ENCODE peak calls at places on chromosomes 1 and 21, in five cellular contexts. I, M, G, H and T are unnamed samples.

GRCh38 chr1:101316276-101316675 is 79.5 kb downstream of the S1PR1 start:
- DNase-seq in I (peak; percentile 42), M (no peak), G (no peak), H (no peak), T (no peak)

GRCh38 chr1:31011719-31012118 is 53.8 kb downstream of the PUM1 start:
- DNase-seq in I (no peak), M (no peak), G (no peak), H (no peak), T (no peak)

GRCh38 chr21:38247738-38248509 is 8.9 kb upstream of the KCNJ15 start:
- DNase-seq in I (no peak), M (no peak), G (no peak), H (no peak), T (no peak)

GRCh38 chr1:63794927-63795326 is 21.1 kb downstream of the ROR1 start:
- DNase-seq in I (no peak), M (peak; percentile 28), G (peak; percentile 70), H (no peak), T (no peak)

GRCh38 chr1:157156058-157156541 is 17.9 kb upstream of the ETV3 start:
- DNase-seq in I (peak; percentile 78), M (peak; percentile 54), G (peak; percentile 91), H (peak; percentile 35), T (peak; percentile 70)

GRCh38 chr21:32929633-32930038 is 96.1 kb upstream of the OLIG2 start:
- DNase-seq in I (no peak), M (no peak), G (no peak), H (no peak), T (no peak)

GRCh38 chr1:24318238-24318987 is 744 bp upstream of the GRHL3 start:
- DNase-seq in I (no peak), M (peak; percentile 36), G (no peak), H (no peak), T (peak; percentile 83)

GRCh38 chr1:82538876-82539275 is 738.1 kb downstream of the ADGRL2 start:
- DNase-seq in I (no peak), M (peak; percentile 11), G (no peak), H (no peak), T (peak; percentile 47)

GRCh38 chr1:19029191-19030085 is 73.0 kb upstream of the IFFO2 start:
- DNase-seq in I (no peak), M (no peak), G (no peak), H (peak; percentile 94), T (peak; percentile 17)

GRCh38 chr1:243470492-243470891 is 214.7 kb downstream of the SDCCAG8 start:
- DNase-seq in I (no peak), M (no peak), G (no peak), H (no peak), T (no peak)

GRCh38 chr1:243471026-243471685 is 215.3 kb downstream of the SDCCAG8 start:
- DNase-seq in I (no peak), M (no peak), G (no peak), H (no peak), T (no peak)

GRCh38 chr1:243473281-243474210 is 217.7 kb downstream of the SDCCAG8 start:
- DNase-seq in I (no peak), M (peak; percentile 47), G (peak; percentile 10), H (no peak), T (peak; percentile 55)

GRCh38 chr1:243474384-243474851 is 218.6 kb downstream of the SDCCAG8 start:
- DNase-seq in I (no peak), M (no peak), G (peak; percentile 66), H (no peak), T (no peak)

GRCh38 chr1:243471754-243472725 is 216.2 kb downstream of the SDCCAG8 start:
- DNase-seq in I (no peak), M (peak; percentile 56), G (peak; percentile 12), H (no peak), T (no peak)
- H2BK120ac ChIP-seq in I (no peak overlapping the region), M (no peak overlapping the region), G (no peak overlapping the region), H (no peak overlapping the region), T (no peak overlapping the region)

DNA sequence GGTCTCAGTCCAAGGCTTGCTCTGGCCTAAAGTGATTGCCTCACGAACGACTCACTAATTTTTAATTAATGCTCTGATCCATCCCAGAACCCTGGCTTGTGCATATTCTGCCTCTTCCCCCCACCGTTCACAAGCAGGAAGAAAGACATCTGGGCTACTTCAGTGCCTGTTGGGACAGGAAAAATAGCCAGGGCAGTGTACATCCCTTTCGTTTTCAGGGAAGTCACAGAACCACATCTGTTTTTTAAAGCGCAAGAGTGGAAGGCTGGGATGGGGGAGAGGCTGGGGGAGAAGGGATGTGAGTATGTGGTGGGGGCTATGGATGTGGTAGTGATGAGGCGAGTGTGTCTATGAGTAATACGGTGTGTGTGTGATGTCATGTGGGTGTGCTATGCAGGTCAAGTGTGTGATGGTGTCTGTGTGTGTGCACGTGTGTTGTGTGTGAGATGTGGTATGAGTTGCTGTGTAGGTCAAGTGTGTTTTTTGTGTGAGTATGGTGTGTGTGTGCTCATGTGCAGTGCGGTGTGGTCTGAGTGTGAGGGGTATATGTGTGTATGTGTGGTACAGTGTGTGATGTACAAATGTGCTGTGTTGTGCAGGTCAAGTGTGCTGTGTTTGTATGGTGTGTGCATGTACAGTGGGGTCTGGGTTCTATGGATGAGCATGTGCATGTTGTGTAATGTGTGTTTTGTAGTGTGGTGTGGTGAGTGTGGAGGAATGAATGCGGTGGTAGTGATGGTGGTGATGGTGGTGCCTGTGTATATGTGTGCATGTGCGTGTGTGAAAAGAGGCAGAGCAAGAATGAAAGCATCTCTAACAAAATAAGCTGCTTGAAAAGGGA is 64.9 kb upstream of the SYT6 start:
- DNase-seq in I (no peak), M (no peak), G (no peak), H (no peak), T (peak; percentile 4)
- H4K91ac ChIP-seq in I (peak overlapping the region; percentile 49), M (no peak overlapping the region), G (no peak overlapping the region), H (no peak overlapping the region), T (no peak overlapping the region)

DNA sequence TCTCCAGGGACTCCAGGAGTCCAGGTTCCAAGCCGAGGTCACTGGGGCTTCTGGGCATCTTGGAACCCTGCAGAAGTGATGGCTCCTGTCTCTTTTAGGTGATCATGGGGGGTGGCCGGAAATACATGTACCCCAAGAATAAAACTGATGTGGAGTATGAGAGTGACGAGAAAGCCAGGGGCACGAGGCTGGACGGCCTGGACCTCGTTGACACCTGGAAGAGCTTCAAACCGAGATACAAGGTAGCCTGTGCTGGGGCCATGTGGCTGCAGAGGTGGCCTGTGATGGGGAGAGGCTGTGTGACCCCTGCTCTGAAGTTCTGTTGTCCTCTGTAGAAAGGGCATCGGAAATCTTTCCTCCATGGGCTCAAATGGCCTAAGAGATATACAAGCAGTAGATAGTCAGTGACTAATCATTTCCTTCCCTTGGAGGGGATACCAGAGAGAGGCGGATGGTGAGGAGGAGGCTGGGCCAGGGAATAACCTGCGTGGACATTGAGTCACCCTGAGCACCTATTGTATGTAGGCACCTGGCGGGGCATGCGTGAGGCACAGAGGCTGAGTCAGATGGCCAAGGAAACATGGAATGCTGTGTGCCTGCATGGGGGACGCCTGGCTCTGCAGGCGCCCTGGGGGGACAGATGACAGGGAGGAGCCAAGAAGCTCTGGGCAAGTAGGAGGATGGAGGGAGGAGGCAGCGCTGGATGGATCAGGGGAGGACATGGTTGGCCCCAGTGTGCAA is 59.0 kb downstream of the ALPL start:
- DNase-seq in I (no peak), M (peak; percentile 44), G (no peak), H (peak; percentile 93), T (peak; percentile 64)
- H2BK120ac ChIP-seq in I (peak overlapping the region; percentile 11), M (peak overlapping the region; percentile 73), G (no peak overlapping the region), H (no peak overlapping the region), T (no peak overlapping the region)

DNA sequence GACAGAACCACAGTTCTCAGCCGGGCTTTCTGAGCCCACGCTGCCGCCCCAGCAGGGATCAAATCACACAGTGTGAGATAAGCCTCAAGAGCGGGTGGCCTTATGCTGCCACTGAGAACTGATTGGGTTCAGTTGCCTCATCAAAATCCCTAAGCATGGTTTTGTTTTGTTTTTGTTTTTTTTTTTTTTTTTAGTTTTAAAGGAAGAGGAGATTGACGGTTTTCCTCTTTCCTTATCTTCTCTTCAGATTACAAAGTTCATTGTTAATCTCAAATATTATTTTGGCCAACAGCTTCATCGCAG is 633 bp downstream of the COA6 start:
- DNase-seq in I (peak; percentile 5), M (no peak), G (no peak), H (no peak), T (no peak)
- H4K91ac ChIP-seq in I (no peak overlapping the region), M (peak overlapping the region; percentile 74), G (no peak overlapping the region), H (peak overlapping the region; percentile 97), T (no peak overlapping the region)

GRCh38 chr1:232196042-232196441 is 433.9 kb downstream of the SIPA1L2 start:
- DNase-seq in I (no peak), M (peak; percentile 6), G (no peak), H (no peak), T (peak; percentile 79)

GRCh38 chr1:232192781-232193450 is 437.0 kb downstream of the SIPA1L2 start:
- DNase-seq in I (no peak), M (peak; percentile 17), G (no peak), H (no peak), T (peak; percentile 39)

GRCh38 chr1:232191560-232191959 is 438.4 kb downstream of the SIPA1L2 start:
- DNase-seq in I (no peak), M (no peak), G (no peak), H (no peak), T (no peak)

DNA sequence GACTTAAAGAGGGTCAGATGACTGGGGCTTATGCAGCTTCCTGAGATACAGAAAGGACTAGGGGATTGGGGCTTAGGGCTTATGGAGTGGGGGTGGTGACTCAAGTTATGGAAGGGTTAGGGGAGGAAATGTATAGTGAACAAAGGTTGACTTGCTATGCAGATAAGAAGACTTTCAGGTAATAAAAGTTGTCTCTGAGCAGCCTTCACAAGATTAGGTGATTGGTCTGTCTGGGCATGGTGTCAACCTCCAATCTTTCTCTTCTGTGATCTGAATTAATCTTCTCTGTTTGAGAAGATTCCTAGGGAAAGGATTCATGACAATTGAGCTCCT is 436.5 kb downstream of the SIPA1L2 start:
- DNase-seq in I (no peak), M (no peak), G (no peak), H (no peak), T (no peak)
- H2BK120ac ChIP-seq in I (no peak overlapping the region), M (no peak overlapping the region), G (no peak overlapping the region), H (no peak overlapping the region), T (no peak overlapping the region)

DNA sequence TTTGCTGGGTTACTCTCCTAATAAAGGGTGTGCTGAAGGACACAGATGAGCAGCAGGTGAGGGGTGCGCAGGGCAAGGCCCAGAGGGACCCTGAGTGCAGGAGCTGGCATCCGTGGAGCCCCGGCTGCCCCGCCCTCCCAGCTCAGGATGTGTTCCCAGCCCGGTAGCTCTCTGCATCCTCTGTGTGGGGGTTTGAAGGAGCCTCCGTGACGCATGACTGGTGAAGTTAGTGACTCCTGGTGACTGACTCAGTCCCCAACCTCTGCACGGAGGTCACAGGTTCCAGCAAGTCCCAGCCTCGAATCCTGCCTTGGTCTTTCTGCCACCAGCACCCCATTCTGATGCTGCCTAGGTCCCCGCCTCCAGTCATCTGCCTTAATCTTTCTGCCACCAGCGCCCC is 21.6 kb upstream of the TSPEAR start:
- DNase-seq in I (no peak), M (no peak), G (no peak), H (no peak), T (no peak)
- H4K91ac ChIP-seq in I (no peak overlapping the region), M (no peak overlapping the region), G (no peak overlapping the region), H (no peak overlapping the region), T (no peak overlapping the region)

DNA sequence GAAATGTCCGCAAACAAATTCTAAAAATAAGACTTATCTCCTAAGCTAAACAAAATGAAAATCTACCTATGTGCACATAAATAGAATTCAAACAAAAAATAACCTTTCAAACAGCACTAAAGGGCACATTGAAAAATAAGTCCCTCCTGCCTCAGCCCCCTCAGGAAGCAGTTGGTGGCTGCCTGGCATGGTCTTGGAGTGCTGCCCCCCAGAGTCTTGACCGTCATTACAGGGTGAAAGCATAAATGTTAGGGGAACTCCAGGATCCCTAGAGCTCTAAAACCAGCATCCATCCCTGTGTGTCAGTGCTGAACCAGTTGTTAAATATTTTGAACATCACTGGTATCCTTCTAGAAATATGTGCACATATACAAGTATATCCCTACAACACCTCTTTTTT is 6.5 kb upstream of the NPL start:
- DNase-seq in I (no peak), M (no peak), G (peak; percentile 48), H (no peak), T (no peak)
- H2BK120ac ChIP-seq in I (no peak overlapping the region), M (no peak overlapping the region), G (no peak overlapping the region), H (no peak overlapping the region), T (no peak overlapping the region)